ENCODE peak calls at places on chromosomes 4 and X, in nine cellular contexts. L is IMR-90, U is A549, H is heart right ventricle, K is WERI-Rb-1, J is cardiac muscle cell, C is brain microvascular endothelial cell, I is transverse colon, X is astrocyte of the spinal cord. N is an unnamed sample.
A peak's percentile ranks its signal among the peaks of the same experiment; 100 is the strongest.

GRCh38 chr4:8850830-8851188 is 20.8 kb downstream of the HMX1 start:
- DNase-seq in U (no peak), K (no peak), I (no peak), X (no peak), H (no peak), C (no peak), J (no peak), L (no peak), N (no peak)

GRCh38 chrX:21711126-21711847 is 46.6 kb downstream of the SMPX start:
- DNase-seq in X (no peak), I (no peak), H (peak; percentile 25), U (no peak), C (no peak), K (no peak), L (no peak), J (peak; percentile 6), N (no peak)

GRCh38 chr4:145098675-145099037 is 545 bp downstream of the ABCE1 start:
- DNase-seq in H (no peak), U (peak; percentile 30), I (peak; percentile 16), J (peak; percentile 41), C (peak; percentile 52), K (no peak), X (peak; percentile 64), L (peak; percentile 66), N (peak; percentile 66)

GRCh38 chrX:154486396-154487207 is at the start of gene UBL4A:
- DNase-seq in K (peak; percentile 81), C (no peak), L (peak; percentile 11), U (peak; percentile 26), X (peak; percentile 24), J (peak; percentile 59), H (peak; percentile 65), I (peak; percentile 63), N (peak; percentile 38)

GRCh38 chr4:47623916-47624554 is 139.0 kb downstream of the ATP10D start:
- DNase-seq in C (peak; percentile 68), J (no peak), K (no peak), X (peak; percentile 81), I (no peak), H (no peak), U (no peak), L (peak; percentile 73), N (peak; percentile 95)

GRCh38 chr4:99437686-99438577 is 2.8 kb upstream of the ADH7 start:
- DNase-seq in U (no peak), K (no peak), J (peak; percentile 48), L (no peak), X (no peak), C (no peak), H (no peak), I (no peak), N (no peak)

GRCh38 chr4:146959692-146960091 is 14.0 kb upstream of the TTC29 start:
- DNase-seq in J (peak; percentile 31), X (peak; percentile 44), U (no peak), C (peak; percentile 48), H (no peak), L (peak; percentile 3), I (no peak), K (no peak), N (peak; percentile 12)

GRCh38 chr4:176635372-176636261 is 157.1 kb downstream of the VEGFC start:
- DNase-seq in I (no peak), H (no peak), C (peak; percentile 96), J (no peak), K (no peak), U (peak; percentile 80), L (peak; percentile 90), X (peak; percentile 85), N (peak; percentile 94)

GRCh38 chr4:145840162-145840768 is 98.4 kb downstream of the ZNF827 start:
- DNase-seq in X (peak; percentile 55), C (peak; percentile 37), J (peak; percentile 44), I (no peak), L (peak; percentile 38), H (no peak), K (peak; percentile 15), U (peak; percentile 18), N (peak; percentile 65)

GRCh38 chr4:48698029-48698901 is 81.8 kb downstream of the FRYL start:
- DNase-seq in H (no peak), U (peak; percentile 16), I (peak; percentile 67), J (peak; percentile 28), K (no peak), L (peak; percentile 85), X (peak; percentile 82), C (peak; percentile 93), N (peak; percentile 95)

GRCh38 chrX:40154229-40154852 is 56.6 kb upstream of the BCOR start:
- DNase-seq in U (peak; percentile 53), C (no peak), X (peak; percentile 35), K (peak; percentile 76), H (peak; percentile 57), I (no peak), L (no peak), J (peak; percentile 86), N (peak; percentile 45)

GRCh38 chr4:95142877-95143412 is 385.2 kb downstream of the BMPR1B start:
- DNase-seq in X (no peak), U (no peak), C (no peak), K (no peak), H (no peak), L (no peak), J (peak; percentile 44), I (no peak), N (peak; percentile 39)
- TF ChIP-seq CTCF in X (peak; percentile 10), U (no peak), C (no peak), K (no peak), H (no peak), L (no peak), J (no peak), I (no peak), N (peak; percentile 30)

GRCh38 chr4:104749062-104749461 is 254.4 kb upstream of the CXXC4 start:
- DNase-seq in I (no peak), J (no peak), K (no peak), L (no peak), C (no peak), H (no peak), U (no peak), X (no peak), N (no peak)

GRCh38 chr4:104747635-104748034 is 252.9 kb upstream of the CXXC4 start:
- DNase-seq in C (no peak), I (no peak), X (no peak), K (no peak), U (no peak), H (no peak), L (no peak), J (no peak), N (no peak)

GRCh38 chr4:104743141-104743748 is 248.6 kb upstream of the CXXC4 start:
- DNase-seq in J (no peak), X (no peak), I (no peak), U (no peak), K (no peak), L (no peak), C (no peak), H (no peak), N (no peak)
- H3K4me3 ChIP-seq in J (no peak overlapping the region), X (no peak overlapping the region), I (no peak overlapping the region), U (no peak overlapping the region), K (no peak overlapping the region), L (no peak overlapping the region), C (no peak overlapping the region), H (no peak overlapping the region), N (no peak overlapping the region)

GRCh38 chrX:77347572-77347971 is 99.6 kb upstream of the FGF16 start:
- DNase-seq in X (no peak), L (no peak), C (no peak), U (no peak), J (no peak), K (no peak), H (no peak), I (no peak), N (peak; percentile 2)
- TF ChIP-seq CTCF in X (no peak), L (no peak), C (no peak), U (no peak), J (no peak), K (no peak), H (no peak), I (no peak), N (no peak)

DNA sequence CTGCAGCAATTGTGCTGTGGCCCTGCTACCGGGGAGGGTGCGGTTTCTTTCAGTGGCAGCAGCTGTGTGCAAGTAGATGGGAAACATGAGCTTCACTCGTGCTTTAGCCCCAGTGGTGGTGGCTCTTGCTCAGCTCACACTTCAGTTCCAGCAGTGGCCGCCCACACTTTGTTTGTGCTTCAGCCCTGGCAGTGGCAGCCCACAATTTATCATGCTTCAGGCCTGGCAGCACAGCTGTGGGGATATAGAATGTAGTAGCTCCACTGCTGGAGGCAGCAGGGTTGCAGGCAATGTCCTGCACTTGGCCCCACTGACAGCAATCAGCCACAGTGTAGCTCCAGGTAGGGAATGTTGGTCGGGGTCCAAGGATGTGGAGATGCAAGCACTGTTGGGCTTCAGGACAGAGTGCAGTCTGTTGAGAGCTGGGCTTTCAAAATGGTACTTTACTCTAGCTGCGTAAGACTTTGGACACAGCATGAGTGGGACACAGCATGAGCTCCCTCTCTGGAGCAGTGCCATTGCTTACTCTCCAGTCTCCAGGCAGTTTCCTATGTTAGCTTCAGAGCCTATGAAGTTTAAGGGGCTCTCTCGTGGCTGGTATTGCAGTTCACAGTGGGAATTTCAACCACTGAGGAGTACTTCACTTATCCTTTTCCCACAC is 413.1 kb downstream of the PDGFC start:
- DNase-seq in X (peak; percentile 81), K (no peak), U (no peak), L (peak; percentile 35), H (no peak), C (no peak), J (no peak), I (no peak), N (peak; percentile 87)
- H3K4me3 ChIP-seq in X (no peak overlapping the region), K (no peak overlapping the region), U (no peak overlapping the region), L (no peak overlapping the region), H (no peak overlapping the region), C (no peak overlapping the region), J (no peak overlapping the region), I (no peak overlapping the region), N (no peak overlapping the region)

GRCh38 chrX:111167334-111167733 is 71.3 kb downstream of the PAK3 start:
- DNase-seq in X (no peak), C (no peak), H (no peak), I (no peak), K (no peak), J (no peak), L (no peak), U (no peak), N (no peak)

GRCh38 chrX:111168314-111168713 is 72.3 kb downstream of the PAK3 start:
- DNase-seq in K (peak; percentile 63), C (no peak), X (no peak), H (no peak), I (no peak), L (peak; percentile 0), J (peak; percentile 34), U (no peak), N (peak; percentile 3)

GRCh38 chrX:111169141-111169540 is 73.2 kb downstream of the PAK3 start:
- DNase-seq in X (no peak), U (no peak), J (no peak), I (no peak), L (no peak), C (no peak), K (no peak), H (no peak), N (no peak)

GRCh38 chrX:111165902-111166301 is 69.9 kb downstream of the PAK3 start:
- DNase-seq in X (no peak), U (no peak), H (no peak), C (no peak), J (no peak), L (no peak), K (no peak), I (no peak), N (no peak)

GRCh38 chrX:111164728-111165127 is 68.7 kb downstream of the PAK3 start:
- DNase-seq in C (no peak), L (peak; percentile 2), J (peak; percentile 27), X (no peak), U (no peak), H (no peak), I (no peak), K (peak; percentile 16), N (peak; percentile 7)
- TF ChIP-seq CTCF in C (peak; percentile 46), L (peak; percentile 35), J (peak; percentile 22), X (peak; percentile 31), U (peak; percentile 20), H (no peak), I (peak; percentile 19), K (peak; percentile 46), N (peak; percentile 35)

GRCh38 chrX:107713205-107714195 is 62.1 kb downstream of the TSC22D3 start:
- DNase-seq in L (no peak), X (no peak), U (no peak), J (no peak), K (no peak), I (peak; percentile 19), H (no peak), C (no peak), N (peak; percentile 36)
- H3K4me3 ChIP-seq in L (no peak overlapping the region), X (no peak overlapping the region), U (no peak overlapping the region), J (no peak overlapping the region), K (no peak overlapping the region), I (peak overlapping the region; percentile 86), H (peak overlapping the region; percentile 76), C (peak overlapping the region; percentile 70), N (peak overlapping the region; percentile 79)